ENCODE peak calls at places on chromosome 7, in ten cellular contexts. A is neural progenitor cell, L is IMR-90, I is colonic mucosa, T is GM23248, O is H9, K is fibroblast of lung, R is K562, G is SK-N-SH, Z is MM.1S. H is an unnamed sample.

GRCh38 chr7:55618913-55619312 is 46.6 kb upstream of the VOPP1 start:
- DNase-seq in A (no peak), L (no peak), I (no peak), T (no peak), O (no peak), K (no peak), R (no peak), G (no peak), Z (no peak), H (no peak)

GRCh38 chr7:64907641-64908326 is 4.7 kb downstream of the ZNF273 start:
- DNase-seq in A (no peak), L (peak), I (no peak), T (peak), O (no peak), K (no peak), R (no peak), G (peak), Z (no peak), H (no peak)

GRCh38 chr7:30594055-30594539 is 581 bp upstream of the GARS1 start:
- DNase-seq in A (peak), L (peak), I (peak), T (peak), O (peak), K (peak), R (peak), G (peak), Z (no peak), H (peak)

GRCh38 chr7:134435161-134435920 is 23.6 kb downstream of the AKR1B1 start:
- DNase-seq in A (no peak), L (peak), I (no peak), T (peak), O (no peak), K (no peak), R (no peak), G (no peak), Z (no peak), H (no peak)

GRCh38 chr7:111855161-111855841 is 293.0 kb upstream of the IMMP2L start:
- DNase-seq in A (peak), L (peak), I (peak), T (peak), O (peak), K (peak), R (no peak), G (peak), Z (peak), H (peak)

GRCh38 chr7:155594163-155594732 is 47.9 kb upstream of the CNPY1 start:
- DNase-seq in A (no peak), L (no peak), I (no peak), T (no peak), O (no peak), K (no peak), R (no peak), G (no peak), Z (no peak), H (no peak)

GRCh38 chr7:50284296-50284695 is 20.2 kb upstream of the IKZF1 start:
- DNase-seq in A (no peak), L (no peak), I (no peak), T (no peak), O (no peak), K (no peak), R (no peak), G (no peak), Z (no peak), H (peak)

GRCh38 chr7:105426606-105427146 is 38.0 kb upstream of the SRPK2 start:
- DNase-seq in A (no peak), L (no peak), I (no peak), T (no peak), O (no peak), K (no peak), R (no peak), G (no peak), Z (no peak), H (no peak)

GRCh38 chr7:79452032-79452494 is 1.4 kb downstream of the MAGI2 start:
- DNase-seq in A (peak), L (peak), I (peak), T (peak), O (peak), K (peak), R (no peak), G (peak), Z (no peak), H (no peak)

GRCh38 chr7:368651-369475 is 78.9 kb downstream of the FOXL3 start:
- DNase-seq in A (no peak), L (no peak), I (no peak), T (no peak), O (no peak), K (no peak), R (no peak), G (no peak), Z (no peak), H (no peak)

GRCh38 chr7:32518534-32519140 is 23.3 kb downstream of the AVL9 start:
- DNase-seq in A (peak), L (peak), I (no peak), T (peak), O (no peak), K (peak), R (no peak), G (no peak), Z (no peak), H (no peak)

GRCh38 chr7:102872460-102872859 is 40.3 kb upstream of the LRRC17 start:
- DNase-seq in A (no peak), L (peak), I (no peak), T (peak), O (no peak), K (peak), R (no peak), G (no peak), Z (no peak), H (no peak)

GRCh38 chr7:70568674-70569334 is 563.1 kb upstream of the GALNT17 start:
- DNase-seq in A (no peak), L (no peak), I (peak), T (no peak), O (no peak), K (no peak), R (no peak), G (no peak), Z (no peak), H (no peak)

GRCh38 chr7:64266341-64266919 is 38.2 kb downstream of the ZNF679 start:
- DNase-seq in A (no peak), L (no peak), I (no peak), T (no peak), O (no peak), K (no peak), R (no peak), G (no peak), Z (no peak), H (no peak)

GRCh38 chr7:16587785-16588184 is 57.8 kb downstream of the ANKMY2 start:
- DNase-seq in A (peak), L (no peak), I (no peak), T (no peak), O (no peak), K (no peak), R (no peak), G (no peak), Z (no peak), H (no peak)

DNA sequence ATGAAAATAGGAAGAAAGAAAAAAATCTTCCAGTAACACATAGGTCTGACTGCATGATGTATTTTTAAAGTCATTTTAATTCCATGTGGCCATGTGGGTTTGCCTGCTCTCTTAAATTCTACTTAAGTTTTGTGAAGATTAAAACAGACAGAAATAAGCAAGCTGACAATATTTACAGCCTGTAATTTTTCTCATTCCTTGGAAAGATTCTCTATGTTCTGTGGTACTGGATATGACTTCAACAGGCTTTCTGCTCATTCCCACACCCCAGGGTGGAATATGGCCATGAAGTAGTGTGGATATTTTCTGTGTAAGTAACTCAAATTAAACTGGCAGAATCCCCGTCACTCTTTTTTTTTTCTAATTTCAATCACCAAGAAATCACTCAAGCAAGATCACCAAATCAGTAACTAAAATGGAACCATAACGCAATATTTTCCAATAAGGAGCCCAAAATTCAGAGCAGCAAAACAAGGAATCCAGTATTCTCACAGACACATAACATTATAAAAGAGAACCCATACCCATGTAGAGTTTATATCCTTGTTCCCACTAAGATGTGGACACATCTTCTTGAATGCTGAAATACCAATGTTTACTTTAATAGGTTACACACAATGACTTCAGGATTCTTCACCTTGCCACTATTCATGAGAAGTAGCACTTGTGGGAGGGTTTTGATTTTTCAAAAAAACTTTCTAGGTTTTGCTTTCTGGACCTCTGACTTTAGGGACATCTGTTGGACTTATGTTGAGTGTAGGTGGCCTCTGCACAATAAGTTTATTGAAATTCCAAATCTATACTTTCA is 5.7 kb downstream of the HOXA5 start:
- DNase-seq in A (no peak), L (peak), I (peak), T (no peak), O (no peak), K (peak), R (no peak), G (no peak), Z (no peak), H (no peak)
- H3K9ac ChIP-seq in A (no peak), L (peak), I (peak), T (no peak), O (no peak), K (no peak), R (no peak), G (no peak), Z (no peak), H (no peak)

GRCh38 chr7:51901489-51901840 is 584.9 kb upstream of the COBL start:
- DNase-seq in A (no peak), L (no peak), I (no peak), T (no peak), O (no peak), K (no peak), R (no peak), G (no peak), Z (no peak), H (no peak)
- H3K9ac ChIP-seq in A (no peak), L (no peak), I (no peak), T (no peak), O (no peak), K (no peak), R (no peak), G (no peak), Z (no peak), H (no peak)

GRCh38 chr7:94497874-94498670 is 11.5 kb upstream of the CASD1 start:
- DNase-seq in A (no peak), L (no peak), I (no peak), T (no peak), O (no peak), K (no peak), R (no peak), G (peak), Z (no peak), H (no peak)
- H3K9ac ChIP-seq in A (no peak), L (no peak), I (no peak), T (no peak), O (no peak), K (no peak), R (no peak), G (no peak), Z (no peak), H (no peak)

GRCh38 chr7:129263168-129263567 is 38.3 kb downstream of the AHCYL2 start:
- DNase-seq in A (no peak), L (no peak), I (no peak), T (no peak), O (no peak), K (no peak), R (no peak), G (no peak), Z (no peak), H (no peak)

GRCh38 chr7:129266181-129266580 is 41.4 kb downstream of the AHCYL2 start:
- DNase-seq in A (no peak), L (no peak), I (peak), T (no peak), O (no peak), K (no peak), R (no peak), G (no peak), Z (no peak), H (no peak)

GRCh38 chr7:129264534-129264933 is 39.7 kb downstream of the AHCYL2 start:
- DNase-seq in A (no peak), L (no peak), I (no peak), T (no peak), O (no peak), K (no peak), R (no peak), G (no peak), Z (no peak), H (no peak)

GRCh38 chr7:129262333-129262732 is 37.5 kb downstream of the AHCYL2 start:
- DNase-seq in A (no peak), L (no peak), I (no peak), T (no peak), O (no peak), K (peak), R (no peak), G (no peak), Z (peak), H (peak)

DNA sequence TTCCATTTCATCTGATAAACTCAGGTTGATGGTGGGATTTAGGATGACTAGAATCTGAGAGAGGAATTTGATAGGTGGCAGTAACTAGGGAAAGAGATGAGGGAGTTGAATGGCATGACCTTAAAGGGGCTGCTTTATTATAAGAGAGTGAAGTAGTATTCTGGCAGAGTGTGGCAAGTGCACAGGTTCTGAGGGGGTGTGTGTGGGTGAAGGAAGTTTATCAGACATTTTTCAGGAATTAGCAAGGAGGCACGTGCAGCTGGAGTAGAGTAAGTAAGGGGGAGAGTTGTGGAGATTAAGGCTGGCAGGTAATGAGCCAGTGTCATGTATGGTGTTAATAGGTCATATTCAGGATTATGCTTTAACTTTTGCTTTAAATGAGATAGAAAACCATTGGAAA is 40.5 kb downstream of the AHCYL2 start:
- DNase-seq in A (no peak), L (no peak), I (no peak), T (no peak), O (no peak), K (no peak), R (no peak), G (no peak), Z (no peak), H (no peak)
- H3K9ac ChIP-seq in A (no peak), L (no peak), I (no peak), T (no peak), O (no peak), K (no peak), R (no peak), G (no peak), Z (no peak), H (no peak)

DNA sequence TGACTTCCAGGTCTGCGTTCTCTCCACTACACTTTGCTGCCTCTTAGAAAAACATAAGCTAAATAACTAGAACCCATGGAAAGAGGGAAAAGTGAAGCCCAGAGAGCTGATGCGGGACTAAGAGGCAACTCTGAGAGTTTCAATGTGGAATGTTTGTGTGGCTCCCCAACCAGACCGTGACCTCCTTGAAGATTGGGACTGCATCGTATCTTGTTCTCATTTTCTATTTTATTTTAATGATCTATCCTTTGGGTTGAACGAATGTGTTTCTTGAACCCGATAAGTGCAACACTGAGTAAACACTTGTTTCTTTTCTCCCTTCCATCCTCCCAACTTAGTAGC is 77.4 kb downstream of the TPST1 start:
- DNase-seq in A (no peak), L (no peak), I (no peak), T (no peak), O (no peak), K (no peak), R (no peak), G (no peak), Z (no peak), H (no peak)
- H3K9ac ChIP-seq in A (no peak), L (no peak), I (no peak), T (peak), O (no peak), K (no peak), R (no peak), G (peak), Z (no peak), H (no peak)

GRCh38 chr7:44284881-44285541 is 40.4 kb downstream of the CAMK2B start:
- DNase-seq in A (no peak), L (no peak), I (no peak), T (no peak), O (peak), K (no peak), R (no peak), G (peak), Z (no peak), H (no peak)

GRCh38 chr7:44282601-44283171 is 42.7 kb downstream of the CAMK2B start:
- DNase-seq in A (no peak), L (no peak), I (no peak), T (no peak), O (peak), K (no peak), R (no peak), G (peak), Z (no peak), H (no peak)

GRCh38 chr7:44281811-44282600 is 43.4 kb downstream of the CAMK2B start:
- DNase-seq in A (no peak), L (no peak), I (no peak), T (no peak), O (peak), K (no peak), R (no peak), G (peak), Z (no peak), H (no peak)

GRCh38 chr7:44284216-44284615 is 41.2 kb downstream of the CAMK2B start:
- DNase-seq in A (no peak), L (peak), I (no peak), T (no peak), O (peak), K (no peak), R (no peak), G (peak), Z (no peak), H (no peak)

GRCh38 chr7:44283381-44284211 is 41.8 kb downstream of the CAMK2B start:
- DNase-seq in A (no peak), L (no peak), I (no peak), T (no peak), O (peak), K (no peak), R (no peak), G (peak), Z (no peak), H (no peak)
- H3K9ac ChIP-seq in A (no peak), L (no peak), I (no peak), T (no peak), O (no peak), K (no peak), R (no peak), G (no peak), Z (no peak), H (no peak)

DNA sequence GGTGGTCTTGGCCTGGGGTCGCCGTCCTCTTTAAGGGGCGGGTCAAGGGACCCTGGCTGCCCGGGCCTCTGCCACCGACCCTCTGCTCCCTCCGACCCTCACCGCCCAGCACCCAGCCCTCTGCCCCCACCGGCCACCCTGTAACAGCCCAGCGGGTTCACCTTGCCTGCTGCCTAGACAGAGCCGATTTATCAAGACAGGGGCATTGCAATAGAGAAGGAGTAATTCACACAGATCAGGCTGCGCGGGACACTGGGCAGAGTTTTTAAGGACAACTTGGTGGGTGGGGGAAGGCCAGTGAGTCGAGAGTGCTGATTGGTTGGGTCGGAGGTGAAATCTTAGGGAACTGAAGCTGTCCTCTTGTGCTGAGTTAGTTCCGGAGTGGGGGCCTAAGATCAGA is 779 bp upstream of the ADCK2 start:
- DNase-seq in A (no peak), L (no peak), I (no peak), T (no peak), O (peak), K (no peak), R (no peak), G (no peak), Z (no peak), H (no peak)
- H3K9ac ChIP-seq in A (no peak), L (no peak), I (peak), T (no peak), O (no peak), K (no peak), R (peak), G (no peak), Z (no peak), H (peak)

DNA sequence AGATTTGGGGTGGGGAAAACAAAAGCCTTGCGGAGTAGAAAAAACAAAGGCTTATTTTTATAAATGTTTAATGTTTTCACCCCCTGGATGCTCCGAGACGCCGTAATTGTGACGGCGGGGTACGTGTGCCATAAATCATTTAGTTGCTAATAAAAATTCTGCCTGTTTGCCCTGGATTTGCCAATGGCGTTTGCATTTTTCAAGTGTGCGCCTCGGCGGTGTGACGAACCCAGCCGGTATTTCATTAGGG is 2.5 kb upstream of the TNRC18 start:
- DNase-seq in A (no peak), L (peak), I (no peak), T (peak), O (no peak), K (peak), R (no peak), G (no peak), Z (no peak), H (no peak)
- H3K9ac ChIP-seq in A (peak), L (peak), I (peak), T (peak), O (peak), K (peak), R (peak), G (peak), Z (peak), H (no peak)

GRCh38 chr7:130951976-130952313 is 217.9 kb upstream of the KLF14 start:
- DNase-seq in A (no peak), L (no peak), I (no peak), T (no peak), O (no peak), K (no peak), R (no peak), G (no peak), Z (no peak), H (no peak)

GRCh38 chr7:130952477-130952876 is 218.5 kb upstream of the KLF14 start:
- DNase-seq in A (no peak), L (no peak), I (no peak), T (no peak), O (no peak), K (no peak), R (no peak), G (no peak), Z (no peak), H (no peak)

GRCh38 chr7:130950054-130950453 is 216.0 kb upstream of the KLF14 start:
- DNase-seq in A (no peak), L (no peak), I (no peak), T (no peak), O (no peak), K (no peak), R (no peak), G (no peak), Z (no peak), H (no peak)

GRCh38 chr7:130950741-130951140 is 216.7 kb upstream of the KLF14 start:
- DNase-seq in A (no peak), L (no peak), I (no peak), T (no peak), O (no peak), K (no peak), R (no peak), G (no peak), Z (no peak), H (no peak)

GRCh38 chr7:130951303-130951975 is 217.4 kb upstream of the KLF14 start:
- DNase-seq in A (no peak), L (no peak), I (no peak), T (no peak), O (no peak), K (no peak), R (no peak), G (no peak), Z (no peak), H (no peak)
- H3K9ac ChIP-seq in A (no peak), L (no peak), I (no peak), T (no peak), O (no peak), K (no peak), R (peak), G (no peak), Z (no peak), H (no peak)

DNA sequence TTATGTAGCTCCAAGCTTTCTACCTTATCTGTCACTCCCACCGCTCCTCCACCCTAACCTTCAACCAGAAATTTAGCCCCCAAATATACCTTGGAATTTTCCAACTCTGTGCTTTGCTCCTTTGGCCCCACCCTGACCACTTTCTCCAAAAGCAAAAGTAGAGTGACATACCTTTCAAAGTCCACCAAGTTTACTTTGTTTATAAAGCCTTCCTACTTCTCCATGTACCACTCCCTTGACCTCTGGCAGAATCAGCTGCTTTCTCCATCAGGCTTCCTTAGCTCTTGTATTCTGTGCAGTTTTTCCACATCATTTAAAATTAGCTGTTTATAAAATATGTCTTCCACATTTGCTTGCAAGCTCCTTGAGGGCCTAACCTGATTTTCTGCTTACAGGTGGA is 40.9 kb upstream of the RSBN1L start:
- DNase-seq in A (no peak), L (no peak), I (peak), T (no peak), O (no peak), K (no peak), R (no peak), G (no peak), Z (no peak), H (no peak)
- H3K9ac ChIP-seq in A (no peak), L (no peak), I (peak), T (no peak), O (no peak), K (no peak), R (no peak), G (no peak), Z (no peak), H (no peak)